ENCODE peak calls at places on chromosomes 12 and 14, in four cellular contexts. Y is choroid plexus epithelial cell, D is upper lobe of right lung, A is WERI-Rb-1. C is an unnamed sample.

GRCh38 chr12:43692064-43692463 is 66.5 kb downstream of the PUS7L start:
- DNase-seq in Y (peak), D (no peak), A (no peak), C (no peak)

GRCh38 chr12:52221912-52222457 is 11.1 kb upstream of the KRT7 start:
- DNase-seq in Y (peak), D (peak), A (peak), C (peak)

GRCh38 chr14:75578099-75578785 is at the start of gene FLVCR2:
- DNase-seq in Y (peak), D (peak), A (peak), C (peak)

GRCh38 chr14:63543826-63544320 is 696 bp upstream of the PPP2R5E start:
- DNase-seq in Y (no peak), D (no peak), A (no peak), C (no peak)

GRCh38 chr12:79690156-79690605 is 583 bp downstream of the PAWR start:
- DNase-seq in Y (peak), D (no peak), A (peak), C (no peak)

GRCh38 chr14:68247867-68248266 is 428.3 kb downstream of the RAD51B start:
- DNase-seq in Y (peak), D (no peak), A (no peak), C (no peak)

GRCh38 chr14:99737451-99737951 is 53.4 kb downstream of the CYP46A1 start:
- DNase-seq in Y (no peak), D (peak), A (no peak), C (no peak)

GRCh38 chr12:51077930-51078329 is 5.5 kb downstream of the CSRNP2 start:
- DNase-seq in Y (peak), D (no peak), A (no peak), C (no peak)

GRCh38 chr12:3646561-3647241 is 106.2 kb downstream of the CRACR2A start:
- DNase-seq in Y (peak), D (no peak), A (peak), C (no peak)

GRCh38 chr12:106984588-106985137 is 2.3 kb downstream of the MTERF2 start:
- DNase-seq in Y (no peak), D (no peak), A (no peak), C (no peak)

GRCh38 chr14:77143071-77143470 is 1.5 kb upstream of the ZDHHC22 start:
- DNase-seq in Y (no peak), D (no peak), A (peak), C (no peak)

GRCh38 chr14:65502676-65503124 is 90.2 kb downstream of the FUT8 start:
- DNase-seq in Y (peak), D (no peak), A (no peak), C (no peak)

GRCh38 chr12:56805282-56805855 is 42.2 kb downstream of the HSD17B6 start:
- DNase-seq in Y (no peak), D (no peak), A (no peak), C (no peak)

GRCh38 chr14:32693114-32693513 is 245.6 kb upstream of the NPAS3 start:
- DNase-seq in Y (peak), D (no peak), A (no peak), C (no peak)

GRCh38 chr14:105939810-105940508 is 413.6 kb downstream of the TMEM121 start:
- DNase-seq in Y (no peak), D (no peak), A (no peak), C (no peak)

GRCh38 chr14:36346052-36346451 is 25.6 kb upstream of the MBIP start:
- DNase-seq in Y (no peak), D (no peak), A (no peak), C (no peak)

GRCh38 chr14:72024043-72024407 is 91.8 kb downstream of the RGS6 start:
- DNase-seq in Y (peak), D (no peak), A (peak), C (peak)

GRCh38 chr12:53999596-54000104 is 311 bp upstream of the HOXC9 start:
- DNase-seq in Y (no peak), D (peak), A (peak), C (peak)

GRCh38 chr14:89921896-89922548 is 32.5 kb downstream of the EFCAB11 start:
- DNase-seq in Y (peak), D (no peak), A (no peak), C (no peak)

GRCh38 chr12:65696227-65696626 is 128.1 kb upstream of the HMGA2 start:
- DNase-seq in Y (peak), D (no peak), A (no peak), C (no peak)

GRCh38 chr14:32078030-32078793 is 1.1 kb downstream of the ARHGAP5 start:
- DNase-seq in Y (peak), D (peak), A (peak), C (peak)

GRCh38 chr14:32637582-32637981 is 301.1 kb upstream of the NPAS3 start:
- DNase-seq in Y (no peak), D (no peak), A (no peak), C (no peak)

GRCh38 chr14:67514650-67515385 is 18.3 kb upstream of the PLEKHH1 start:
- DNase-seq in Y (peak), D (peak), A (peak), C (peak)

GRCh38 chr14:28707814-28708213 is 58.8 kb upstream of the FOXG1 start:
- DNase-seq in Y (peak), D (no peak), A (no peak), C (no peak)

GRCh38 chr12:14185441-14186192 is 179.9 kb upstream of the ATF7IP start:
- DNase-seq in Y (peak), D (no peak), A (peak), C (peak)

GRCh38 chr14:20454359-20454644 is 310 bp downstream of the OSGEP start:
- DNase-seq in Y (no peak), D (no peak), A (no peak), C (no peak)

GRCh38 chr12:1311145-1311544 is 283.2 kb downstream of the FBXL14 start:
- DNase-seq in Y (no peak), D (no peak), A (no peak), C (no peak)

GRCh38 chr14:80080601-80081000 is 130.7 kb downstream of the DIO2 start:
- DNase-seq in Y (no peak), D (no peak), A (no peak), C (no peak)

GRCh38 chr14:91873476-91874265 is 6.3 kb upstream of the TC2N start:
- DNase-seq in Y (peak), D (no peak), A (no peak), C (no peak)

GRCh38 chr12:124543052-124543590 is 24.3 kb downstream of the NCOR2 start:
- DNase-seq in Y (peak), D (no peak), A (no peak), C (peak)

GRCh38 chr12:52916225-52916624 is 11.3 kb upstream of the KRT8 start:
- DNase-seq in Y (no peak), D (no peak), A (no peak), C (no peak)

GRCh38 chr14:34538871-34539406 is 562 bp downstream of the EAPP start:
- DNase-seq in Y (no peak), D (no peak), A (no peak), C (no peak)

GRCh38 chr14:34536951-34537676 is 2.4 kb downstream of the EAPP start:
- DNase-seq in Y (peak), D (peak), A (no peak), C (no peak)

GRCh38 chr14:34537677-34538009 is 1.9 kb downstream of the EAPP start:
- DNase-seq in Y (no peak), D (no peak), A (no peak), C (no peak)

DNA sequence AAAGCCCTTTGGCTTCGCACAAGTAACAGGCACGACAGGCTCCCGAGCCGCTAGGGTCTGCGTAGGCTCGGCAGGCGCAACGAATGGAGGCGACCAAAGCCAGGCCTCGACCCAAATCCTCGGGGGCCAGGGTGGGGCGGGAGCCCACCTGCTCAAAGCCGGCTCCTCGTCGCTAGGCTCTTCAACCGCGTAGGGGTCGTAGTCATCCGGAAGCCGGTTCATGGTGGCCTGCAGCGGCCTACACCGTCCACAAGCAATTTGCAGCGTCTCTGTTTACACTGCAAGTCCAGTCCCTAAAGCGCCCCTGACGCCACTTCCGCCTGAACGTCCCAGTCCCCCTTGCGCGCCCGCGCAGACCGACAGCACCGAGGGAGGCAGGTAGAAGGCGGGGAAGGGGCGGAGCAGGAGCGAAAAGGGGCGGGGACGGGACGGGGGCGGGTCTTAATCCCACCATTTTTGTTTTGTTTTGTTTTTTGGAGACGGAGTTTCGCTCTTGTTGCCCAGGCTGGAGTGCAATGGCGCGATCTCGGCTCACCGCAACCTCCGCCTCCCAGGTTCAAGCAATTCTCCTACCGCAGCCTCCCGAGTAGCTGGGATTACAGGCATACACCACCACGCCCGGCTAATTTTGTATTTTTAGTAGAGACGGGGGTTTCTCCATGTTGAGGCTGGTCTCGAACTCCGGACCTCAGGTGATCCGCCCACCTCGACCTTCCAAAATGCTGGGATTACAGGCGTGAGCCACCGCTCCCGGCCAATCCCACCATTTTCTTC is at the start of gene EAPP:
- DNase-seq in Y (peak), D (peak), A (peak), C (peak)
- TF ChIP-seq CTCF in Y (no peak), D (no peak), A (no peak), C (no peak)

GRCh38 chr14:45716506-45716905 is 463.5 kb upstream of the MIS18BP1 start:
- DNase-seq in Y (peak), D (no peak), A (no peak), C (peak)
- TF ChIP-seq CTCF in Y (peak), D (no peak), A (no peak), C (peak)

GRCh38 chr12:77591959-77592358 is 238.7 kb upstream of the NAV3 start:
- DNase-seq in Y (no peak), D (no peak), A (peak), C (peak)
- TF ChIP-seq CTCF in Y (no peak), D (no peak), A (no peak), C (no peak)

GRCh38 chr12:67457799-67458680 is 188.9 kb downstream of the CAND1 start:
- DNase-seq in Y (peak), D (no peak), A (no peak), C (no peak)
- TF ChIP-seq CTCF in Y (peak), D (peak), A (peak), C (peak)

GRCh38 chr14:87524011-87524410 is 469.0 kb downstream of the GALC start:
- DNase-seq in Y (no peak), D (no peak), A (no peak), C (no peak)

DNA sequence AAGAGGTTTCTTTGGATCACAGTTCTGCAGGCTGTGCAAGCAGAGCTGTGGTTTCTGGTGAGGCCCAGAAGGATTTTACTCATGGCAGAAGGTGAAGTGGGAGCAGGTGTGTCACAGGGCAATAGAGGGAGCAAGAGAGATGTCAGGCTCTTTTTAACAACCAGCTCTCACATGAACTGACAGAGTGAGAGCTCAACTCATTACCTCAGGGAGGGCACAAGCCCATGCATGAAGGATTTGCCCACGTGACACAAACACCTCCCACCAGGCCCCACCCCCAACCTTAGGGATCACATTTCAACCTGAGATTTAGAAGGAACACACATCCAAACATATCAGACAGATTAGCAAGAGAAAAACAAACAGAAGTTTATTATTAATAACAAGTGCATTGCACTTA is 470.4 kb downstream of the GALC start:
- DNase-seq in Y (no peak), D (no peak), A (peak), C (peak)
- TF ChIP-seq CTCF in Y (no peak), D (no peak), A (peak), C (no peak)

GRCh38 chr14:73953731-73954130 is 3.6 kb downstream of the COQ6 start:
- DNase-seq in Y (no peak), D (no peak), A (no peak), C (no peak)

GRCh38 chr14:73955674-73956073 is 5.6 kb downstream of the COQ6 start:
- DNase-seq in Y (no peak), D (no peak), A (no peak), C (no peak)

GRCh38 chr14:73944432-73945158 is 5.3 kb downstream of the FAM161B start:
- DNase-seq in Y (no peak), D (no peak), A (no peak), C (no peak)

GRCh38 chr14:73945159-73945670 is 4.7 kb downstream of the FAM161B start:
- DNase-seq in Y (no peak), D (no peak), A (no peak), C (no peak)

DNA sequence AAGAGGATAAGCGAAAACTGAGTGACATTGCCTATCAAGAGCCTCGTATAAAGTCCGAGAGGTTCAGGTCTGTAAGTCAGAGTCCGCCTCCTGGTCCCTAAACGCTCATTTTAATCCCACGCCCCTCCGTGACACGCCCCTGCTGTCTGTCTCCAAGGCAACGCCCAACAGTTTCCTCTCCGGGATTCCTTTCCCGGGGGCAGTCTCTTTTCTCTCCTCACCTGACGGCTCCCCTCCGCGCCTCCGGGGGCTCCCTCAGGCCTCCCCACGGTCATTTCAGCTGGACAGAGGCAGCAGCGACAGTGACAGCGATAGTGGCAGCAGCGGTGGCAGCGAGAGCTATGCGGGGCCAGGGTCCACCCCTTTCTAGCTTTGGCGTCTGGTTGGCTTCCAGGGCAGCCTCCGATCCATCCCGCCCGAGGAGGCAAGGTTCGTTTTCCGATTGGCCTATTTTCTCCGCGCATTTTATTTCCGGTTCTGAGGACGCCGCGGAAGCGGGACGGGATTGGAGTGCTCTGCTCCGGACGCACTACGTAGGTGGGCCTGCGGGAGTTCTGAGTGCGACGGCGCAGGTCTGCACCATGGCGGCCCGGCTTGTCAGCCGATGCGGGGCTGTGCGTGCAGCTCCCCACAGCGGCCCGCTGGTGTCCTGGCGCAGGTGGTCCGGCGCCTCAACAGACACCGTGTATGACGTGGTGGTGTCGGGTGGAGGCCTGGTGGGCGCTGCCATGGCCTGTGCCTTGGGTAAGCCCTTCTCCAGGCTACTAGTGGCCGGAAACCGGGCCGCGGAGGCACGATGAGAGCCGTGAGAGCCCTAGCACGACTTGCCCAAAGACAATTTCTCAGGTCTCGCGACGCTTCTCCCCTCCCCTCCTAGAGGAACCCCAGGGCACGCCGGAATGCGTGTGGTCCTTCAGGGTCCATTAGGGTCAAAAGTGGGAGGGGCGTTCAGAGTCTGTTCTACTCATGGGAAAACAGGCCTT is at the start of the genes COQ6 and FAM161B:
- DNase-seq in Y (peak), D (peak), A (peak), C (peak)
- TF ChIP-seq CTCF in Y (no peak), D (no peak), A (peak), C (no peak)

GRCh38 chr14:73851567-73852382 is at the start of gene PTGR2:
- DNase-seq in Y (peak), D (peak), A (peak), C (peak)
- TF ChIP-seq CTCF in Y (peak), D (no peak), A (no peak), C (no peak)

DNA sequence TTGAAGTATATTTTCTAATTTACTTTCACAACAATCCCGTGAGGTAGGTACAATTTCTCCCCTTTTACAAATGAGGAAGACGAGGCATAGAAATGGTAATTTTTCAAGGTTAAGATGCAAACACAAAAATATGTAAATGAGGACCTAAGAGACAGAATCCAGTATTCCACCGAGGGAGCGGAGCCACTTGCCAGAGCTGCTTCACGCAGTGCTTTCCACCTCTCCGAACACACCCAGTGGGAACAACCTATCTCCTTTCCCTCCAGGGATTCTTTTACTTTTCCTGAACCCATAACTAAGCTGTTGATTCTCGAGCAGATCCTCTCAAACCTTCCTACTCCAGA is 1.6 kb downstream of the DDHD1 start:
- DNase-seq in Y (no peak), D (no peak), A (no peak), C (peak)
- TF ChIP-seq CTCF in Y (no peak), D (no peak), A (no peak), C (no peak)

DNA sequence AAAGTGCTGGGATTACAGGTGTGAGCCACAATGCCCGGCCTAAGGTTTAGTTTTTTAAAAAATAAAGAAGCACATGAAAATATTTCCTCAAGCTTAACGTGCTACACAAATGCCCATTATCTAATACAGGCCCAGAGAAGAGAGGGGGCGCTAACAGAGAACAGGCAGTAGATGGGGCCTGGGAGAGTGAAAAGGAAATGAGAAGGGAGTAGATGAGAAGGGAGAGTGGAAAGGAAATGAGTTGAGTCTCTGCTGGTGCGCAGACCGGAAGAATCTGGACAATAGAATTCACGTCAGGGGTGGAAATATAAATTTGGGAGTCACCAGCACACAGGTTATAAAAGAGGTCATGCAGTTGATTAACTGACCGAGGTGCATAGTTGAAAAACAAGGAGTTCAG is 10.7 kb downstream of the PXN start:
- DNase-seq in Y (no peak), D (no peak), A (no peak), C (no peak)
- TF ChIP-seq CTCF in Y (peak), D (peak), A (no peak), C (no peak)

GRCh38 chr12:122947352-122947792 is 18.9 kb downstream of the ABCB9 start:
- DNase-seq in Y (no peak), D (peak), A (peak), C (no peak)

GRCh38 chr12:122944588-122944987 is 21.7 kb downstream of the ABCB9 start:
- DNase-seq in Y (peak), D (no peak), A (no peak), C (no peak)

GRCh38 chr12:122948605-122949004 is 17.7 kb downstream of the ABCB9 start:
- DNase-seq in Y (no peak), D (no peak), A (no peak), C (no peak)

GRCh38 chr12:122945047-122945592 is 21.1 kb downstream of the ABCB9 start:
- DNase-seq in Y (peak), D (no peak), A (peak), C (no peak)

DNA sequence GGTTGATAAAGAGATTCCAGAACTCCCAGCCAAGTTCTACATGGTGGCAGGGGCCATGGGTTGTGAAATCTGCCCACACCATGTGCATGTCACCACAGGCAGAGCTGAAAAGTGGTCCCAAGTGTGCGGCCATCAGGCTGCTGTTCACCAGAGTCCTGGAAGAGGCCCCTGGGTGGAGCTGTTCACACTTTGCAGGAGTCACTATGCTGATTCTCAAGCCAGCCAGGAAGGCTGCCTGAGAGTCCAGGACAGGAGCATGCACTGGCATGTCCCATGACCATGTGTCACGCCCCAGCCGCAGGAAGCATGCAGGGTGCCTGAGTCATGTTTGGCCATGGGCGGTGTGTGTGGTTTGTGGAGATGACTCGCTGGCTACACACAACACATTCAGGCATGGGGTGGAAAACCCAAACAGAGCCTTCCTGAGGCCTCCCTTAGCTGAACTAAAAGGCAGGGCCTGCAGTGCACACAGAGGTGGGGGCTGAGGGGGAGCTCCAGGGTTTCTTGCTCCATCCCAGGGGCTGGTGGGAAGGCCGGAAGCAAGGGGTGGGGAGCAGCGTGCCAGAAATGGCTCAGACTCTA is 19.5 kb downstream of the ABCB9 start:
- DNase-seq in Y (peak), D (peak), A (peak), C (no peak)
- TF ChIP-seq CTCF in Y (peak), D (peak), A (peak), C (no peak)

C was measured in nephron progenitor cell.